ENCODE peak calls at places on chromosomes 2 and 18, in six cellular contexts. K, Y, T, D, S and B are unnamed samples.

GRCh38 chr2:167190053-167190452 is 301.8 kb downstream of the XIRP2 start:
- DNase-seq in K (no peak), Y (no peak), T (no peak), D (no peak), S (peak; percentile 88), B (no peak)

GRCh38 chr2:31531101-31531500 is 49.6 kb downstream of the SRD5A2 start:
- DNase-seq in K (no peak), Y (no peak), T (no peak), D (no peak), S (no peak), B (no peak)

GRCh38 chr2:156586621-156587020 is 150.4 kb downstream of the GPD2 start:
- DNase-seq in K (no peak), Y (no peak), T (no peak), D (no peak), S (no peak), B (no peak)

GRCh38 chr2:201407265-201407664 is 44.0 kb downstream of the TRAK2 start:
- DNase-seq in K (no peak), Y (no peak), T (no peak), D (no peak), S (no peak), B (no peak)

GRCh38 chr18:35029770-35030169 is 11.4 kb upstream of the MAPRE2 start:
- DNase-seq in K (no peak), Y (no peak), T (no peak), D (no peak), S (no peak), B (no peak)

GRCh38 chr2:240291337-240291751 is 144.1 kb upstream of the GPC1 start:
- DNase-seq in K (no peak), Y (no peak), T (no peak), D (no peak), S (no peak), B (no peak)

GRCh38 chr2:240326246-240326645 is 109.2 kb upstream of the GPC1 start:
- DNase-seq in K (no peak), Y (no peak), T (peak; percentile 77), D (no peak), S (peak; percentile 30), B (peak; percentile 16)

GRCh38 chr18:69703461-69703860 is 244.2 kb downstream of the CD226 start:
- DNase-seq in K (no peak), Y (no peak), T (no peak), D (no peak), S (no peak), B (no peak)

GRCh38 chr2:128413718-128414341 is 95.2 kb upstream of the HS6ST1 start:
- DNase-seq in K (no peak), Y (no peak), T (peak; percentile 59), D (no peak), S (no peak), B (no peak)

GRCh38 chr2:32284321-32284720 is 6.6 kb downstream of the YIPF4 start:
- DNase-seq in K (no peak), Y (no peak), T (no peak), D (no peak), S (peak; percentile 34), B (no peak)

GRCh38 chr2:97742381-97742847 is 29.0 kb downstream of the ZAP70 start:
- DNase-seq in K (no peak), Y (peak; percentile 15), T (no peak), D (no peak), S (no peak), B (no peak)

GRCh38 chr2:197464180-197464579 is 10.8 kb downstream of the COQ10B start:
- DNase-seq in K (no peak), Y (no peak), T (no peak), D (no peak), S (peak; percentile 30), B (no peak)

GRCh38 chr2:200350796-200351195 is 44.3 kb downstream of the SPATS2L start:
- DNase-seq in K (no peak), Y (no peak), T (no peak), D (no peak), S (peak; percentile 88), B (no peak)

GRCh38 chr2:241692448-241692847 is 5.8 kb upstream of the DTYMK start:
- DNase-seq in K (no peak), Y (no peak), T (no peak), D (no peak), S (peak; percentile 82), B (no peak)

GRCh38 chr2:47004905-47005495 is 89.4 kb upstream of the MCFD2 start:
- DNase-seq in K (no peak), Y (no peak), T (no peak), D (no peak), S (no peak), B (no peak)

GRCh38 chr2:96868555-96869280 is 1.2 kb downstream of the SEMA4C start:
- DNase-seq in K (peak; percentile 72), Y (peak; percentile 54), T (peak; percentile 95), D (peak; percentile 43), S (peak; percentile 82), B (peak; percentile 80)

GRCh38 chr2:82275599-82275998 is 1971.0 kb upstream of the LRRTM1 start:
- DNase-seq in K (no peak), Y (no peak), T (no peak), D (no peak), S (no peak), B (no peak)

GRCh38 chr18:12352188-12352587 is 24.8 kb downstream of the AFG3L2 start:
- DNase-seq in K (no peak), Y (no peak), T (no peak), D (no peak), S (no peak), B (no peak)

GRCh38 chr2:54708584-54709340 is 14.7 kb upstream of the EML6 start:
- DNase-seq in K (no peak), Y (no peak), T (no peak), D (no peak), S (no peak), B (no peak)

DNA sequence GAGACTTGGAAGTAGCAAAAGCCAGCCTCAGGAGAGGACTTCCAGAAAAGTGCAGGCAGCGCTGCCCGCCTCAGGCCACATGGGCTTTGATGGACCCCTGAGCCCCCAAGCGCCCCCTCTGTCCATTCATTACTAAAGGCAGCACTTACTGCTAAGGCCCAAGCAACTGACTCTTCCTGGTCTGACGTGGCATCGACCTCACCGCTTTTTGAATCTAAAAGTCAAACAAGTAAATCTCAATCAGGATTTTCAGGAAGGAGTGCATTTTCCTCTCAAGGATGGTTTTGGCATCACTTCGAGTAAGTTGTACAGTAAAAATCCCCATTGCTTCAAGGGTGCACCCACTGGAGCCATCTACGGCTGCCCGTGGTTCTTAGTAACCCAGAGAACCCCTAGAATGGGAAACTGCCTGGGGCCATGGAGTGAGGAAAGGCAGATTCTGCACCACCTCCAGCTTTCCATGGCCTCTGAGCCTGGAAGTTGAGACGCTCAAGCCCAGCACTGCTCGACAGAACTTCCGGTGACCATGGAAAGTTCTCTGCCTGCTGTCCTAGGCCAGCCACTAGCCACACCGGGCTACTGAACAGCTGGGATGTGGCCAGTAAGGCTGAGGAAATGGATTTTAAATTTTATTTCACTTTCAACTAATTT is 7.0 kb downstream of the HJURP start:
- DNase-seq in K (no peak), Y (no peak), T (no peak), D (no peak), S (no peak), B (no peak)
- H3K27ac ChIP-seq in K (no peak overlapping the region), Y (no peak overlapping the region), T (no peak overlapping the region), D (no peak overlapping the region), S (no peak overlapping the region), B (no peak overlapping the region)

DNA sequence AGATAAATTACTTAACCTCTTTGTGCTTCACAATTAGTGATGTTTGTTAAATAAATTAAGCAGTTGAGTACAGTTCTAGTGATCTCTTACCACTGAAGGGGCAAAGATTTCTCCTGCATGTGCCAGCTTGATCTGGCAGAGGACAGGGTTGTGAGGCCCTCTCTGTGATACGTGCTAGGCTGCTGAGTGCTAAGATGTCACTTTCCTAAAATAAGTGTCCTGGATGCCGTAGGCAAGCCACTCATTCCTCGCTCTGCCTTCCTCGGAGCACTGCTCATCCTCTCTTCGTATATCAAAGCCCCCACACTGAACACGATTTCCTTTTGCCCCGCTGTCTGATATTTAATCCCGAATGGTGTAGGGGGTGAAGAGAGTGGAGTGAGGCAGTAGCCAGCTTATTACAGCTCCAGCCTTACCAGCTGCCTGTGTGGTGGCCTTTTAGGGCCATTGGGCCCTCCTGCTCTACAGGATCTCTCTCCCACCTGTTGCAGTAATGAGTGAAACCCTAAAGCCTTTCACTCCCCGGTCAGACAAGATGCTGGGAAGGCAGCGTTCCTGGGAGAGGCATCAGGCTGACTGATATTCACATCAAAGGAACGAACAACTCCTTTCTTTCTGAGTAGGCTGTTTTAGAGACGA is 40.5 kb downstream of the PTPRM start:
- DNase-seq in K (no peak), Y (no peak), T (no peak), D (no peak), S (no peak), B (no peak)
- H3K27ac ChIP-seq in K (no peak overlapping the region), Y (no peak overlapping the region), T (no peak overlapping the region), D (no peak overlapping the region), S (peak overlapping the region; percentile 73), B (peak overlapping the region; percentile 71)

GRCh38 chr18:26703170-26703933 is 155.0 kb upstream of the KCTD1 start:
- DNase-seq in K (no peak), Y (no peak), T (no peak), D (no peak), S (no peak), B (no peak)

GRCh38 chr18:26700201-26700600 is 151.8 kb upstream of the KCTD1 start:
- DNase-seq in K (no peak), Y (no peak), T (no peak), D (no peak), S (no peak), B (no peak)

GRCh38 chr18:26700728-26701127 is 152.4 kb upstream of the KCTD1 start:
- DNase-seq in K (no peak), Y (no peak), T (no peak), D (no peak), S (peak; percentile 2), B (no peak)

GRCh38 chr18:26697186-26697585 is 148.8 kb upstream of the KCTD1 start:
- DNase-seq in K (no peak), Y (no peak), T (no peak), D (no peak), S (no peak), B (no peak)

DNA sequence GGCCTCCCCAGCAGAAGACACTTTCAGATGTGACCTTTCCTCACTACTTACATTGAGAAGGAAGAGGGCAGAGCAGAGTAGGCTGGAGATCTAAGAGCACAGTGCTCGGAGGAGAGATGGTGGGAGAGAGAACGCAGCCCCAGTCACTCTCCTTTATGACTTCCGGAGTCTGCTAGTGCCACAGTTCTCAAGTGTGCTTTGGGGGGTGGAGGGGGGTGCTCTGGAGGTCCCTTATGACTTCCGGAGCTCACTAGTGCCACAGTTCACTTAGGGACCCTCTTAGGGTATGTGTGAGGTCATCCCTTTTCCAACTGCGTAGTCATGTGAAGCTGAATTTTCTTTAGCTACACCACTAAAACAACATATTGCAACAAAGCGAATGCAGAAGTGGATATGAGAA is 153.7 kb upstream of the KCTD1 start:
- DNase-seq in K (no peak), Y (no peak), T (no peak), D (no peak), S (no peak), B (no peak)
- H3K27ac ChIP-seq in K (no peak overlapping the region), Y (no peak overlapping the region), T (no peak overlapping the region), D (no peak overlapping the region), S (no peak overlapping the region), B (no peak overlapping the region)

GRCh38 chr2:150549381-150549780 is 61.9 kb upstream of the RND3 start:
- DNase-seq in K (no peak), Y (no peak), T (no peak), D (no peak), S (no peak), B (no peak)
- H3K27ac ChIP-seq in K (no peak overlapping the region), Y (no peak overlapping the region), T (no peak overlapping the region), D (no peak overlapping the region), S (no peak overlapping the region), B (no peak overlapping the region)

GRCh38 chr2:68861330-68861729 is 9.9 kb downstream of the BMP10 start:
- DNase-seq in K (no peak), Y (no peak), T (no peak), D (no peak), S (no peak), B (no peak)
- H3K27ac ChIP-seq in K (no peak overlapping the region), Y (no peak overlapping the region), T (no peak overlapping the region), D (no peak overlapping the region), S (no peak overlapping the region), B (no peak overlapping the region)